ENCODE peak calls at places on chromosomes 1 and 21, in eight cellular contexts. A, V, W, D, G, L, U and J are unnamed samples.

GRCh38 chr1:25954371-25954938 is 43.4 kb downstream of the PAFAH2 start:
- DNase-seq in G (no peak), U (no peak), D (no peak), W (no peak), L (no peak), V (no peak), A (no peak), J (no peak)

GRCh38 chr1:215682232-215682631 is 115.1 kb downstream of the KCTD3 start:
- DNase-seq in V (no peak), U (no peak), L (no peak), W (no peak), A (no peak), D (no peak), G (peak; percentile 28), J (peak; percentile 28)

GRCh38 chr1:41454406-41454805 is 30.1 kb downstream of the EDN2 start:
- DNase-seq in W (no peak), U (no peak), D (no peak), G (peak; percentile 99), L (no peak), V (no peak), A (no peak), J (no peak)

GRCh38 chr1:60697204-60697994 is 385.0 kb upstream of the NFIA start:
- DNase-seq in G (no peak), U (no peak), L (no peak), D (no peak), W (no peak), A (no peak), V (no peak), J (peak; percentile 42)

GRCh38 chr1:183346276-183346732 is 71.9 kb downstream of the NMNAT2 start:
- DNase-seq in G (no peak), W (no peak), V (no peak), U (no peak), D (no peak), A (no peak), L (no peak), J (no peak)

GRCh38 chr1:26019641-26020315 is 1.8 kb upstream of the EXTL1 start:
- DNase-seq in D (peak; percentile 5), W (no peak), L (no peak), V (no peak), G (no peak), A (no peak), U (no peak), J (no peak)

GRCh38 chr1:81670286-81670685 is 130.4 kb upstream of the ADGRL2 start:
- DNase-seq in A (no peak), U (peak; percentile 53), W (no peak), G (no peak), L (peak; percentile 24), V (peak; percentile 92), D (no peak), J (no peak)

GRCh38 chr1:2137257-2138121 is 57.1 kb downstream of the FAAP20 start:
- DNase-seq in L (no peak), V (no peak), G (no peak), U (no peak), D (peak; percentile 85), W (no peak), A (no peak), J (no peak)

GRCh38 chr1:9289090-9289534 is 3.6 kb upstream of the SPSB1 start:
- DNase-seq in A (peak; percentile 93), W (peak; percentile 79), L (no peak), D (no peak), G (peak; percentile 29), U (no peak), V (peak; percentile 89), J (no peak)

GRCh38 chr1:30058966-30059365 is 664.4 kb downstream of the MATN1 start:
- DNase-seq in L (no peak), G (no peak), D (no peak), U (peak; percentile 81), W (no peak), A (no peak), V (no peak), J (no peak)

GRCh38 chr1:22031214-22031962 is 21.1 kb upstream of the CDC42 start:
- DNase-seq in G (no peak), L (no peak), W (peak; percentile 38), U (no peak), D (no peak), A (peak; percentile 47), V (peak; percentile 46), J (no peak)

GRCh38 chr1:84375965-84376910 is 22.0 kb upstream of the DNASE2B start:
- DNase-seq in U (no peak), D (no peak), L (no peak), A (no peak), G (no peak), W (no peak), V (no peak), J (no peak)

GRCh38 chr1:47867447-47868347 is 129.5 kb downstream of the TRABD2B start:
- DNase-seq in U (no peak), L (no peak), D (no peak), G (no peak), V (no peak), A (no peak), W (no peak), J (no peak)

GRCh38 chr1:27593341-27594326 is 10.3 kb downstream of the AHDC1 start:
- DNase-seq in G (peak; percentile 58), D (no peak), L (no peak), V (no peak), U (no peak), W (no peak), A (no peak), J (no peak)

GRCh38 chr21:37562920-37563640 is 196.5 kb downstream of the DYRK1A start:
- DNase-seq in A (no peak), G (no peak), U (no peak), W (no peak), L (no peak), V (no peak), D (no peak), J (no peak)